ENCODE peak calls at places on chromosome 7, in six cellular contexts. S is PC-3, E is sigmoid colon, A is IMR-90, X is keratinocyte, J is mucosa of descending colon. P is an unnamed sample. For H3K36me3, the result is how much of the 10 kb centered on the place peaks cover.

GRCh38 chr7:45921699-45922519 is 837 bp upstream of the IGFBP3 start:
- DNase-seq in J (peak), X (no peak), E (no peak), A (peak), S (peak), P (no peak)

GRCh38 chr7:40551685-40552576 is 417.1 kb downstream of the SUGCT start:
- DNase-seq in A (peak), X (no peak), J (no peak), S (peak), E (no peak), P (peak)

GRCh38 chr7:36171503-36171902 is 18.4 kb downstream of the EEPD1 start:
- DNase-seq in S (no peak), X (no peak), J (no peak), E (no peak), A (no peak), P (no peak)

GRCh38 chr7:28408105-28408973 is 4.0 kb upstream of the CREB5 start:
- DNase-seq in X (no peak), E (peak), J (peak), A (peak), S (no peak), P (no peak)

GRCh38 chr7:66307591-66308215 is 102.6 kb downstream of the TPST1 start:
- DNase-seq in A (peak), X (no peak), S (peak), J (no peak), E (no peak), P (no peak)

GRCh38 chr7:142535123-142535779 is 214.0 kb upstream of the PRSS1 start:
- DNase-seq in X (peak), E (no peak), A (peak), J (peak), S (peak), P (peak)

GRCh38 chr7:108014747-108015682 is 12.1 kb upstream of the LAMB1 start:
- DNase-seq in X (no peak), S (peak), E (no peak), A (peak), J (no peak), P (no peak)

GRCh38 chr7:37050801-37051200 is 326.5 kb upstream of the AOAH start:
- DNase-seq in E (no peak), A (no peak), S (no peak), X (no peak), J (no peak), P (no peak)

GRCh38 chr7:87154166-87154565 is 1.9 kb downstream of the DMTF1 start:
- DNase-seq in A (no peak), J (no peak), S (no peak), E (no peak), X (no peak), P (no peak)

GRCh38 chr7:30472081-30472770 is 6.4 kb downstream of the NOD1 start:
- DNase-seq in J (no peak), E (peak), A (no peak), X (no peak), S (no peak), P (no peak)

GRCh38 chr7:77538186-77538907 is 1.3 kb downstream of the PTPN12 start:
- DNase-seq in J (peak), S (peak), E (peak), A (peak), X (peak), P (peak)

GRCh38 chr7:92944633-92945032 is 108.3 kb upstream of the CDK6 start:
- DNase-seq in X (no peak), J (peak), A (peak), E (no peak), S (no peak), P (no peak)

GRCh38 chr7:832292-832967 is at the start of gene SUN1:
- DNase-seq in E (peak), A (peak), S (peak), X (peak), J (no peak), P (peak)

GRCh38 chr7:131899271-131900030 is 343.0 kb upstream of the PODXL start:
- DNase-seq in S (no peak), E (no peak), X (peak), J (no peak), A (no peak), P (no peak)

GRCh38 chr7:43535031-43535451 is 47.9 kb upstream of the STK17A start:
- DNase-seq in E (no peak), J (no peak), S (no peak), A (no peak), X (no peak), P (peak)

GRCh38 chr7:30347226-30348082 is 63.1 kb downstream of the ZNRF2 start:
- DNase-seq in E (no peak), X (no peak), S (no peak), J (no peak), A (peak), P (no peak)

GRCh38 chr7:40879941-40880558 is 745.2 kb downstream of the SUGCT start:
- DNase-seq in S (no peak), A (no peak), J (no peak), X (no peak), E (no peak), P (no peak)

GRCh38 chr7:5692112-5692844 is 89.2 kb downstream of the RNF216 start:
- DNase-seq in J (peak), A (peak), S (peak), X (peak), E (peak), P (peak)

GRCh38 chr7:2663960-2664359 is 24.0 kb upstream of the AMZ1 start:
- DNase-seq in J (no peak), X (no peak), E (no peak), A (no peak), S (no peak), P (no peak)

GRCh38 chr7:234712-235553 is 42.6 kb downstream of the FAM20C start:
- DNase-seq in J (peak), X (no peak), E (peak), A (peak), S (peak), P (peak)

GRCh38 chr7:6273380-6273837 is 985 bp upstream of the CYTH3 start:
- DNase-seq in J (peak), A (no peak), S (peak), X (no peak), E (no peak), P (no peak)

GRCh38 chr7:98215561-98216495 is 4.6 kb downstream of the BHLHA15 start:
- DNase-seq in E (peak), S (no peak), X (no peak), J (no peak), A (no peak), P (no peak)

GRCh38 chr7:158811461-158811860 is 17.8 kb downstream of the ESYT2 start:
- DNase-seq in E (no peak), J (no peak), S (peak), X (no peak), A (peak), P (no peak)

GRCh38 chr7:76349313-76349885 is 9.4 kb downstream of the YWHAG start:
- DNase-seq in A (no peak), J (no peak), S (no peak), X (no peak), E (no peak), P (no peak)

GRCh38 chr7:77266162-77266807 is 66.7 kb upstream of the FGL2 start:
- DNase-seq in S (peak), E (no peak), J (no peak), X (no peak), A (peak), P (no peak)

GRCh38 chr7:16978358-16979244 is 96.8 kb upstream of the AGR3 start:
- DNase-seq in X (no peak), J (no peak), A (peak), E (no peak), S (peak), P (peak)

GRCh38 chr7:47298636-47299035 is 283.3 kb downstream of the TNS3 start:
- DNase-seq in A (no peak), X (no peak), S (no peak), E (peak), J (no peak), P (no peak)
- H3K36me3 ChIP-seq in A (half or more), X (under half), S (under half), E (under half), J (under half), P (half or more)

GRCh38 chr7:47356261-47356660 is 225.7 kb downstream of the TNS3 start:
- DNase-seq in J (no peak), S (no peak), X (no peak), E (no peak), A (no peak), P (no peak)
- TF ChIP-seq CTCF in J (no peak), S (no peak), X (no peak), E (no peak), A (no peak), P (no peak)

GRCh38 chr7:130490287-130490686 is 1.6 kb upstream of the MEST start:
- DNase-seq in X (no peak), A (no peak), S (no peak), J (no peak), E (no peak), P (no peak)

GRCh38 chr7:130490888-130491771 is 755 bp upstream of the MEST start:
- DNase-seq in J (peak), X (no peak), A (peak), E (peak), S (no peak), P (no peak)

GRCh38 chr7:130493275-130493868 is 1.5 kb downstream of the MEST start:
- DNase-seq in J (no peak), X (no peak), A (peak), E (no peak), S (no peak), P (no peak)

GRCh38 chr7:130492519-130493274 is 812 bp downstream of the MEST start:
- DNase-seq in J (no peak), E (no peak), S (no peak), X (no peak), A (no peak), P (no peak)

DNA sequence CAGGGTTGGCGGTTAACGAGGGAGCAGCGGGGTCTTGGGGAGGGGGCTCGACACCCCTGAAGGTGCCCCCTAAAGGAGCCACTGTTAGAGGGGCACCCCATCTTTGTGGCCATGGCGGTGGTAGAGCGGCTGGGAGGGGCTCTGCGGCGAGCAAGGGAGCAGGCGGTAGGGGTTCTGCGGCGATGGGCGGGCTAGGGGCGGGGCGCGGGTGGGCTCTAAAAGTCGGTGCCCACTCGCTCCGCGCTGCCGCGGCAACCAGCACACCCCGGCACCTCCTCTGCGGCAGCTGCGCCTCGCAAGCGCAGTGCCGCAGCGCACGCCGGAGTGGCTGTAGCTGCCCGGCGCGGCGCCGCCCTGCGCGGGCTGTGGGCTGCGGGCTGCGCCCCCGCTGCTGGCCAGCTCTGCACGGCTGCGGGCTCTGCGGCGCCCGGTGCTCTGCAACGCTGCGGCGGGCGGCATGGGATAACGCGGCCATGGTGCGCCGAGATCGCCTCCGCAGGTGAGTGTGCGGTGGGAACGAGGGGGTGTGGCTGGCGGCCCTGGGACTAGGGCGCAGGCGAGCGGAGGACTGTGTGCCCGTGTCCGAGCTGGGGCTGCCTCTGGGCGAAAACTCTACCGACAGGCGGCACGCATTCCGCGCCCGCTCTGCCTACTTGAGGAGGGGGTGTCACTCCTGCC is at the start of gene MEST:
- DNase-seq in X (no peak), J (no peak), A (peak), E (no peak), S (no peak), P (no peak)
- H3K4me3 ChIP-seq in X (peak), J (no peak), A (peak), E (peak), S (no peak), P (peak)

DNA sequence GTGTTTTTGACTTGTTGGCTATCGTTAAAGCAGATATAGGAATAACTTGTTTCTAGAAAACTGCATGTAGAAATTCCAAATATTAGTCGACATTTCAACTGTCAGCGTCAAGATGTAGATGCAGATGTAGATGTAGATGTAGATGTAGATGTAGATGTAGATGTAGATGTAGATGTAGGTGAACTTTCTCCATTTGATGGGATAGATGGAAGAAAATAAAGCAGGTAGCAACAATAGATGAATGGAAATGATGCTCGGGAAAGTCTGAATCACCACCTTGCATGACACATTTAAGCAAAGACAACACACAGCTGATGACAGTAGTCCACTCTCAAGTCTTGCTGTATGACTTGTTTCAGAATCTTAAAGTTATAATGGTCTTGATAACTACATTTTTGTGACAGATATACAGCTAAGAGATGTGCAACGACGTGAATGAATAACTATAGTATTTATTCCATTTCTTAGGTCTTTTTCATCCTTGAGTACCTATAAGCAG is 53.5 kb downstream of the SND1 start:
- DNase-seq in X (peak), E (no peak), S (peak), A (peak), J (no peak), P (no peak)
- H3K36me3 ChIP-seq in X (under half), E (under half), S (half or more), A (under half), J (under half), P (under half)

DNA sequence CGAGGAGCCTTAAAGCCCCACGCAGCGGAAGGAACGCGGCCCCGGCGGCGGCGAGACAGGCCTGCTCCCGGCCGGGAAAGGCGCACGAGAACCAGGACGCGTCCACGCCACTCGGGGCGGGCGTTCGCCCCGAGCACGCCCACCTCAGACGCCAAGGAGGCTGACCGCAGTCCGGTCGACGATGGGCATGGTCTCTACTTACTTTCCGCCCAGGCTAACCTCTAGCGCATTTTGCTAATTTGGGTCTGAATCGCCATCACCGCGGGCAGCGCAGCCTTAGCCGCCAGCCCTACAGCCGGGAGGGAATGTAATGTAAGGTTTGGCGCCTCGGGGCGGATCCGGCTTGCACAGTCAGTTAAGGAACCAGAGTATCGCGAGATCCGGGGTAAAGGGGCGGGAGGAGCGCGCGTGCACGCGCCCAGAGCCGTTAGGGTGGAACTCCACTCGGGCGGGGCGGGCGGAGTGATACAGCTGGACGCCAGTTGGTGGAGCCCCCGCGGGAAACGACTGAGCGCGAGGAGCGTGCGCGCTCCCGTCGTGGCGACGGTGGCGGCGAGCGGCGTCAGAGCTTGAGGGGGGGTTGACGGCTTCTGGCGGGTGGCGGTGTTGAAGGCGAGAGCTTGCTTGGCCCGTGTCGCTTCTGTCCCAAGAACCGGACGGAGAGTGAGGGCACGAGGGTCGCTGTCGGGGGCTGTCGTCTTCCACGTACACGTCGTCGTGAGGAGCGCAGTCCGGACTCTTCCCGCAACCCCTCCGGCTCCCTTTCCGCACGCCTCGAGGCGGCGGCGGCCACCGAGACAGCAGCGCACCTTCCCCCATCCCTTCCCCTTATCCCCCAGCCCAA is at the start of gene LUC7L2:
- DNase-seq in A (peak), J (peak), E (peak), S (peak), X (peak), P (peak)
- TF ChIP-seq CTCF in A (peak), J (no peak), E (no peak), S (no peak), X (no peak), P (peak)

GRCh38 chr7:128912281-128912680 is 1.8 kb upstream of the KCP start:
- DNase-seq in A (no peak), J (no peak), S (no peak), X (no peak), E (peak), P (no peak)

GRCh38 chr7:128909605-128910568 is 622 bp downstream of the KCP start:
- DNase-seq in A (peak), J (no peak), E (peak), S (no peak), X (no peak), P (no peak)

GRCh38 chr7:128911441-128912031 is 1.0 kb upstream of the KCP start:
- DNase-seq in J (peak), E (peak), S (no peak), X (no peak), A (no peak), P (no peak)

GRCh38 chr7:128908750-128909385 is 1.6 kb downstream of the KCP start:
- DNase-seq in E (peak), A (no peak), S (no peak), X (no peak), J (no peak), P (no peak)

DNA sequence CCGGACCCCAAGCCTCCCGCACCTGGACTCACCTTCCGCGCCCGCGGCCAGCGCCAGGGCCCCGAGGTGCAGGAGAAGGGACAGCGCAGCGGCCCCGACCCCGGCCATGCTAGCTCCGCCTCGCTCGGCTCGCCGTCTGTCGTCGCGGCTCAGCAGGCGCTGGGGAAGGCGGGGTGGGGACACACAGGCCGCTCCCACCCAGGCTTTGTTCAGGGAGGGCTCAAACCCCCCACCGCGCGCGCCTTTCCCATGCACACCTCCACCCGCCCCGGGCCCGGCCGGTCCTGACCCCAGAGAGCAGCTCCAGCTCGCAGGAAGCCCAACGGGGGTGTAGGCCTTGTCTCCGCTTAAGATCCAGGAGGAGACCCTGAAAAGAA is at the start of gene KCP:
- DNase-seq in X (no peak), A (no peak), J (no peak), E (peak), S (no peak), P (no peak)
- H3K4me3 ChIP-seq in X (peak), A (peak), J (no peak), E (peak), S (no peak), P (peak)

DNA sequence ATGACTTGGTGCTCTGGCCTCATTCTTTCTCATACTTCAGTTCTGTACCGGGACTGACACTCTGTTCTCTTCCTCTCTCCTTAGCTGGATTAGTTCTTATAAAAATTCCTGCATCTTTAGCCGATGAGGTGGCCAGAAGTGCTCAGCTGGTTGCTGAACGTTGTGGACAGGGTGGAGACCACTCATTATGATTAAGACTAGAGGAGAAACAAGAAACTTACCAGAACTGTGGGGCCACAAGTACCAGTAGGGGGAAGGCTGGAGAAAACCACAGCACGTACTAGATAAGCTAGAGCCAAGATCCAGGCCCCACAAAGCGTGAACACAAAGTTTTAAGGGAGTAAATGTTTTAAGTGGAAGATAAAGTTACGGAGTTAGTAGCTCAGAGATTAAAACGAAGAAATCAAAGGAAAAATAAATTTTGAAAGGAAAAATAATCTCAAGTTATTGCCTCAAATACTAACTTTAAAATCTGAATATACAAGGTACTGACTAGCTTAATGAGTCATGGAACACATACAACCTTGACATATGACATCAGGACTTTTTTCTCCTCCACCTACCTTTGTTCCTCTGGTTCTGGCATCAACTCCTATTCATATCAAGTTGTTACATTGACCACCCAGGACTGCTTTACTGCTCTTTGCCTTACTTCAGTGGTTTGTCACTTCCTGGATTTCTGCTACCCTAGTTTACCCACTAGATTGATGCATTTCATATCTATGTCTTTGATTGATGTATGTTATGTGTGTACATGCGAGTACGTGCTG is 469.0 kb downstream of the TFEC start:
- DNase-seq in A (peak), J (no peak), E (no peak), S (peak), X (no peak), P (peak)
- H3K36me3 ChIP-seq in A (under half), J (under half), E (under half), S (under half), X (under half), P (under half)

GRCh38 chr7:25770670-25771069 is 381.3 kb upstream of the NFE2L3 start:
- DNase-seq in J (no peak), A (no peak), E (no peak), S (no peak), X (no peak), P (no peak)

GRCh38 chr7:25774675-25775074 is 377.3 kb upstream of the NFE2L3 start:
- DNase-seq in E (no peak), A (no peak), X (no peak), J (no peak), S (no peak), P (no peak)

GRCh38 chr7:25772802-25773201 is 379.2 kb upstream of the NFE2L3 start:
- DNase-seq in X (no peak), E (no peak), A (no peak), J (no peak), S (no peak), P (no peak)

GRCh38 chr7:25771491-25771890 is 380.5 kb upstream of the NFE2L3 start:
- DNase-seq in J (no peak), A (no peak), X (no peak), E (no peak), S (no peak), P (no peak)

GRCh38 chr7:25770235-25770634 is 381.8 kb upstream of the NFE2L3 start:
- DNase-seq in S (no peak), A (no peak), X (no peak), E (no peak), J (no peak), P (no peak)
- TF ChIP-seq CTCF in S (no peak), A (no peak), X (no peak), E (no peak), J (no peak), P (no peak)

P was measured in BJ.